ENCODE peak calls at places on chromosomes 16 and 17, in five cellular contexts. One of them, this sample, is unnamed.

GRCh38 chr17:33725675-33726271 is 432.7 kb upstream of the ASIC2 start:
- DNase-seq in brain microvascular endothelial cell: peak
- DNase-seq in uterus: no peak
- DNase-seq in H1: peak
- DNase-seq in cardiac fibroblast: peak
- DNase-seq in this sample: no peak

GRCh38 chr17:40303706-40304450 is 5.1 kb upstream of the RARA start:
- DNase-seq in brain microvascular endothelial cell: no peak
- DNase-seq in cardiac fibroblast: peak
- DNase-seq in H1: no peak
- DNase-seq in uterus: peak
- DNase-seq in this sample: no peak

GRCh38 chr16:87436225-87437172 is 44.4 kb downstream of the MAP1LC3B start:
- DNase-seq in brain microvascular endothelial cell: peak
- DNase-seq in H1: no peak
- DNase-seq in uterus: no peak
- DNase-seq in cardiac fibroblast: peak
- DNase-seq in this sample: no peak

GRCh38 chr17:2075336-2076056 is 20.6 kb downstream of the HIC1 start:
- DNase-seq in brain microvascular endothelial cell: peak
- DNase-seq in cardiac fibroblast: peak
- DNase-seq in H1: no peak
- DNase-seq in uterus: peak
- DNase-seq in this sample: no peak

GRCh38 chr16:52873997-52874500 is 178.6 kb downstream of the CHD9NB start:
- DNase-seq in H1: no peak
- DNase-seq in brain microvascular endothelial cell: no peak
- DNase-seq in cardiac fibroblast: no peak
- DNase-seq in uterus: no peak
- DNase-seq in this sample: no peak

GRCh38 chr16:75198135-75198600 is 8.8 kb downstream of the CTRB2 start:
- DNase-seq in uterus: no peak
- DNase-seq in brain microvascular endothelial cell: peak
- DNase-seq in H1: no peak
- DNase-seq in cardiac fibroblast: peak
- DNase-seq in this sample: no peak

GRCh38 chr17:3526971-3527370 is 30.6 kb downstream of the TRPV3 start:
- DNase-seq in brain microvascular endothelial cell: no peak
- DNase-seq in H1: no peak
- DNase-seq in cardiac fibroblast: no peak
- DNase-seq in uterus: no peak
- DNase-seq in this sample: no peak

GRCh38 chr17:49390548-49391324 is 23.9 kb downstream of the PHB1 start:
- DNase-seq in H1: no peak
- DNase-seq in cardiac fibroblast: peak
- DNase-seq in uterus: no peak
- DNase-seq in brain microvascular endothelial cell: no peak
- DNase-seq in this sample: no peak

GRCh38 chr16:20303012-20303411 is 24.3 kb downstream of the GP2 start:
- DNase-seq in uterus: no peak
- DNase-seq in brain microvascular endothelial cell: no peak
- DNase-seq in cardiac fibroblast: no peak
- DNase-seq in H1: no peak
- DNase-seq in this sample: no peak

GRCh38 chr17:28735242-28735722 is 6.7 kb downstream of the NEK8 start:
- DNase-seq in uterus: no peak
- DNase-seq in brain microvascular endothelial cell: peak
- DNase-seq in H1: no peak
- DNase-seq in cardiac fibroblast: no peak
- DNase-seq in this sample: no peak

GRCh38 chr17:47978324-47978723 is 7.4 kb downstream of the CDK5RAP3 start:
- DNase-seq in uterus: peak
- DNase-seq in brain microvascular endothelial cell: peak
- DNase-seq in cardiac fibroblast: peak
- DNase-seq in H1: peak
- DNase-seq in this sample: peak

GRCh38 chr16:85524630-85525463 is 88.3 kb upstream of the GSE1 start:
- DNase-seq in brain microvascular endothelial cell: no peak
- DNase-seq in H1: no peak
- DNase-seq in uterus: no peak
- DNase-seq in cardiac fibroblast: peak
- DNase-seq in this sample: no peak

GRCh38 chr16:78742501-78743283 is 643.2 kb downstream of the WWOX start:
- DNase-seq in cardiac fibroblast: no peak
- DNase-seq in H1: no peak
- DNase-seq in uterus: no peak
- DNase-seq in brain microvascular endothelial cell: peak
- DNase-seq in this sample: peak

GRCh38 chr17:35432176-35433074 is at the start of gene SLFN12:
- DNase-seq in H1: peak
- DNase-seq in uterus: peak
- DNase-seq in cardiac fibroblast: peak
- DNase-seq in brain microvascular endothelial cell: peak
- DNase-seq in this sample: peak

GRCh38 chr16:72978212-72978611 is 69.7 kb downstream of the ZFHX3 start:
- DNase-seq in H1: no peak
- DNase-seq in uterus: no peak
- DNase-seq in brain microvascular endothelial cell: peak
- DNase-seq in cardiac fibroblast: peak
- DNase-seq in this sample: no peak

GRCh38 chr17:63082273-63082861 is 116.3 kb downstream of the TANC2 start:
- DNase-seq in H1: no peak
- DNase-seq in uterus: no peak
- DNase-seq in brain microvascular endothelial cell: peak
- DNase-seq in cardiac fibroblast: peak
- DNase-seq in this sample: no peak

GRCh38 chr17:47864791-47865216 is 13.8 kb upstream of the SP6 start:
- DNase-seq in brain microvascular endothelial cell: no peak
- DNase-seq in uterus: no peak
- DNase-seq in H1: no peak
- DNase-seq in cardiac fibroblast: no peak
- DNase-seq in this sample: no peak

GRCh38 chr17:2484876-2485275 is 26.8 kb downstream of the METTL16 start:
- DNase-seq in cardiac fibroblast: no peak
- DNase-seq in uterus: no peak
- DNase-seq in brain microvascular endothelial cell: no peak
- DNase-seq in H1: peak
- DNase-seq in this sample: no peak

GRCh38 chr17:3794890-3795757 is 5.9 kb downstream of the ITGAE start:
- DNase-seq in uterus: no peak
- DNase-seq in brain microvascular endothelial cell: peak
- DNase-seq in cardiac fibroblast: no peak
- DNase-seq in H1: no peak
- DNase-seq in this sample: peak

GRCh38 chr16:72508196-72508595 is 336.2 kb upstream of the PMFBP1 start:
- DNase-seq in cardiac fibroblast: no peak
- DNase-seq in brain microvascular endothelial cell: peak
- DNase-seq in uterus: no peak
- DNase-seq in H1: no peak
- DNase-seq in this sample: no peak

GRCh38 chr16:83513006-83513755 is 294.6 kb upstream of the HSBP1 start:
- DNase-seq in H1: no peak
- DNase-seq in brain microvascular endothelial cell: peak
- DNase-seq in uterus: no peak
- DNase-seq in cardiac fibroblast: peak
- DNase-seq in this sample: no peak

GRCh38 chr16:11634307-11634706 is 33.9 kb upstream of the SNN start:
- DNase-seq in H1: no peak
- DNase-seq in brain microvascular endothelial cell: no peak
- DNase-seq in uterus: no peak
- DNase-seq in cardiac fibroblast: no peak
- DNase-seq in this sample: no peak

GRCh38 chr16:11637320-11637719 is 30.9 kb upstream of the SNN start:
- DNase-seq in cardiac fibroblast: no peak
- DNase-seq in H1: no peak
- DNase-seq in uterus: no peak
- DNase-seq in brain microvascular endothelial cell: no peak
- DNase-seq in this sample: no peak

GRCh38 chr16:11636172-11636721 is 32.0 kb upstream of the SNN start:
- DNase-seq in uterus: no peak
- DNase-seq in cardiac fibroblast: no peak
- DNase-seq in H1: peak
- DNase-seq in brain microvascular endothelial cell: no peak
- DNase-seq in this sample: peak

GRCh38 chr16:11635127-11635652 is 33.1 kb upstream of the SNN start:
- DNase-seq in cardiac fibroblast: no peak
- DNase-seq in H1: no peak
- DNase-seq in brain microvascular endothelial cell: no peak
- DNase-seq in uterus: no peak
- DNase-seq in this sample: no peak

DNA sequence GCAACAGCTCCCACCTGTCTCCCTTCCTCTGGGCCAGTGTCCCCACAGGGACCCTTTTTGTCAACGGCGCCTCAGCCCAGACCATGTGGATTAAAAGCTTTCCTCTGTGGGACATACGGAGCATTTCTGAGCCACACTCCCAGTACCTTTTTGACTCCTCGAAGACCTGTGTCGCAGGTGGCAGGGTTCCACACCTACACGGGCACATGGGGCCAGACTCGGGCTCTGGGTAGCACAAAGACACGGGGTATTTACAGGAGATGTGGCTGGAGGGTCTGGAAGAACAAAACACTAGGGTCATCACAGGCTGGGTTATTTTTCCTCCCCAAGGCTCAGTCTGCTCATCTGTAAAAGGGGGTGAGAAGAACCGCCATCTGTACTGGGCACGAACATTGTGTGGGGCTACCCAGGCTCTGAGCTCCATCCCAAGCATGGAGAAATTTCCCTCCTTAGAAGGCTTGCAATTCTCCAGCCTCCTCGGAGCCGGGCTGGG is 32.5 kb upstream of the SNN start:
- DNase-seq in cardiac fibroblast: no peak
- DNase-seq in brain microvascular endothelial cell: no peak
- DNase-seq in uterus: no peak
- DNase-seq in H1: no peak
- DNase-seq in this sample: no peak
- H3K4me3 ChIP-seq in cardiac fibroblast: no peak
- H3K4me3 ChIP-seq in brain microvascular endothelial cell: no peak
- H3K4me3 ChIP-seq in uterus: no peak
- H3K4me3 ChIP-seq in H1: peak
- H3K4me3 ChIP-seq in this sample: no peak

GRCh38 chr17:61578645-61579044 is 12.4 kb downstream of the NACA2 start:
- DNase-seq in uterus: no peak
- DNase-seq in H1: no peak
- DNase-seq in cardiac fibroblast: no peak
- DNase-seq in brain microvascular endothelial cell: no peak
- DNase-seq in this sample: no peak

GRCh38 chr17:61581611-61582349 is 9.2 kb downstream of the NACA2 start:
- DNase-seq in brain microvascular endothelial cell: no peak
- DNase-seq in H1: no peak
- DNase-seq in cardiac fibroblast: no peak
- DNase-seq in uterus: no peak
- DNase-seq in this sample: no peak

GRCh38 chr17:61580502-61580901 is 10.5 kb downstream of the NACA2 start:
- DNase-seq in uterus: no peak
- DNase-seq in H1: no peak
- DNase-seq in brain microvascular endothelial cell: no peak
- DNase-seq in cardiac fibroblast: no peak
- DNase-seq in this sample: no peak

GRCh38 chr17:61579961-61580360 is 11.1 kb downstream of the NACA2 start:
- DNase-seq in H1: no peak
- DNase-seq in brain microvascular endothelial cell: no peak
- DNase-seq in cardiac fibroblast: no peak
- DNase-seq in uterus: no peak
- DNase-seq in this sample: no peak

DNA sequence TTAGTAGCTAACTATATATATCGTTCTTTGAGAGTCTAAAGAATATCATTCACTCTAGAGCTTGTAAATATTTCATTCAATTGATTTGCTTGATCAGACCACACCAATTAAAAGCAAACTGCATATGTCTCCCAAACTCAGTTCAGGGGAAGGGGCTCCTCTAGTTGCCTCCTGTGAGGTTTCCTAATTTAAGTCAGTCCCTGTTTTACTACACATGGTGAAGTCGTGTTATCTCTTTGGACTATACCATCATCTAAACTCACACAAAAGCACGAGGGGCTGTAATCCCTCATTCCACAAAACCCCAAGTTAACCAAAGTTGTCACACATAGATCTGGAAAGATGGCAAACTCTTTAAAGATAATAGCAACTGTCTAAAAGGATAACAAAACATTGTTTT is 11.6 kb downstream of the NACA2 start:
- DNase-seq in H1: no peak
- DNase-seq in uterus: no peak
- DNase-seq in brain microvascular endothelial cell: no peak
- DNase-seq in cardiac fibroblast: no peak
- DNase-seq in this sample: no peak
- H3K4me3 ChIP-seq in H1: no peak
- H3K4me3 ChIP-seq in uterus: no peak
- H3K4me3 ChIP-seq in brain microvascular endothelial cell: no peak
- H3K4me3 ChIP-seq in cardiac fibroblast: no peak
- H3K4me3 ChIP-seq in this sample: no peak

DNA sequence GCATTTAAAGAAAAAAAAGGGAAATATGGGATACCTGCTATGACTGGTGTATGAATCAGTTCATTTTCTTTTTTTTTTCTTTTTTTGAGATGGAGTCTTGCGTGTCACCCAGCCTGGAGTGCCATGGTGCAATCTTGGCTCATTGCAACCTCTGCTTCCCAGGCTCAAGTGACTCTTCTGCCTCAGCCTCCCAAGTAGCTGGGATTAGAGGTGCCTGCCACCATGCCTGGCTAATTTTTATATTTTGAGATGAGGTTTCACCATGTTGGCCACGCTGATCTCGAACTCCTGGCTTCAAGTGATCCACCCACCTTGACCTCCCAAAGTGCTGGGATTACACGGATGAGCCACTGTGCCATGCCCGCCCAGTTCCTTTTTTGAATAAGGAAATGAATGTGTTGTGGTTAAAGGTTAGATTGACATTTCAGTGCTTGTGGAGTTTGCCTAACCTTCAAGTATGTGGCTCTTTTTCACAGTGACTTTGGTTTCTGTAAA is 7.7 kb downstream of the HAPSTR1 start:
- DNase-seq in cardiac fibroblast: no peak
- DNase-seq in brain microvascular endothelial cell: peak
- DNase-seq in uterus: no peak
- DNase-seq in H1: no peak
- DNase-seq in this sample: no peak
- H3K4me3 ChIP-seq in cardiac fibroblast: no peak
- H3K4me3 ChIP-seq in brain microvascular endothelial cell: no peak
- H3K4me3 ChIP-seq in uterus: no peak
- H3K4me3 ChIP-seq in H1: no peak
- H3K4me3 ChIP-seq in this sample: no peak

GRCh38 chr16:55506708-55507107 is 2.2 kb upstream of the LPCAT2 start:
- DNase-seq in cardiac fibroblast: no peak
- DNase-seq in brain microvascular endothelial cell: no peak
- DNase-seq in H1: no peak
- DNase-seq in uterus: no peak
- DNase-seq in this sample: no peak

GRCh38 chr16:55506083-55506482 is 2.8 kb upstream of the LPCAT2 start:
- DNase-seq in cardiac fibroblast: no peak
- DNase-seq in brain microvascular endothelial cell: no peak
- DNase-seq in H1: no peak
- DNase-seq in uterus: no peak
- DNase-seq in this sample: no peak

GRCh38 chr16:55510185-55510805 is 1.4 kb downstream of the LPCAT2 start:
- DNase-seq in cardiac fibroblast: no peak
- DNase-seq in H1: no peak
- DNase-seq in brain microvascular endothelial cell: no peak
- DNase-seq in uterus: no peak
- DNase-seq in this sample: no peak

GRCh38 chr16:55508941-55509920 is at the start of gene LPCAT2:
- DNase-seq in cardiac fibroblast: peak
- DNase-seq in brain microvascular endothelial cell: peak
- DNase-seq in H1: peak
- DNase-seq in uterus: peak
- DNase-seq in this sample: no peak

GRCh38 chr16:55508271-55508921 is 476 bp upstream of the LPCAT2 start:
- DNase-seq in H1: no peak
- DNase-seq in uterus: no peak
- DNase-seq in cardiac fibroblast: no peak
- DNase-seq in brain microvascular endothelial cell: no peak
- DNase-seq in this sample: no peak
- H3K4me3 ChIP-seq in H1: peak
- H3K4me3 ChIP-seq in uterus: peak
- H3K4me3 ChIP-seq in cardiac fibroblast: peak
- H3K4me3 ChIP-seq in brain microvascular endothelial cell: peak
- H3K4me3 ChIP-seq in this sample: no peak

This sample was measured in CD8-positive, alpha-beta memory T cell.